ENCODE peak calls at places on chromosomes 13 and 19, in six cellular contexts. J is adipocyte, X is MG63, K is aorta, F is ovary, H is GM23248. M is an unnamed sample. For H3K36me3 and H3K27me3, the result is how much of the 10 kb centered on the place peaks cover.

GRCh38 chr13:106522898-106523525 is 12.4 kb downstream of the EFNB2 start:
- DNase-seq in H (no peak), F (no peak), X (no peak), J (no peak), K (no peak), M (no peak)

GRCh38 chr13:99322297-99323103 is 15.3 kb upstream of the GPR183 start:
- DNase-seq in J (peak), X (no peak), F (no peak), H (peak), K (no peak), M (no peak)

GRCh38 chr13:42420304-42420703 is 148.4 kb downstream of the AKAP11 start:
- DNase-seq in X (no peak), F (no peak), K (no peak), H (no peak), J (no peak), M (no peak)

GRCh38 chr13:43411741-43412140 is 375.0 kb downstream of the ENOX1 start:
- DNase-seq in X (no peak), F (peak), J (no peak), K (no peak), H (no peak), M (no peak)

GRCh38 chr13:111153977-111154332 is 38.8 kb downstream of the ARHGEF7 start:
- DNase-seq in F (no peak), H (no peak), J (peak), K (no peak), X (no peak), M (peak)

GRCh38 chr13:27281420-27281819 is 10.8 kb downstream of the RASL11A start:
- DNase-seq in F (no peak), X (no peak), H (no peak), J (no peak), K (no peak), M (no peak)

GRCh38 chr19:57327993-57328392 is 7.7 kb downstream of the ZNF543 start:
- DNase-seq in K (no peak), H (no peak), F (no peak), X (no peak), J (no peak), M (no peak)

GRCh38 chr13:48110132-48110868 is 15.4 kb upstream of the MED4 start:
- DNase-seq in X (no peak), H (peak), F (no peak), K (no peak), J (no peak), M (no peak)

GRCh38 chr19:50312967-50313811 is 16.0 kb downstream of the KCNC3 start:
- DNase-seq in H (no peak), K (no peak), F (no peak), J (no peak), X (no peak), M (peak)

GRCh38 chr19:51158474-51159129 is 16.5 kb downstream of the SIGLEC7 start:
- DNase-seq in X (peak), H (peak), F (no peak), J (peak), K (peak), M (peak)

GRCh38 chr19:53463263-53463662 is 4.3 kb upstream of the ZNF813 start:
- DNase-seq in J (peak), K (peak), X (peak), H (peak), F (peak), M (peak)

DNA sequence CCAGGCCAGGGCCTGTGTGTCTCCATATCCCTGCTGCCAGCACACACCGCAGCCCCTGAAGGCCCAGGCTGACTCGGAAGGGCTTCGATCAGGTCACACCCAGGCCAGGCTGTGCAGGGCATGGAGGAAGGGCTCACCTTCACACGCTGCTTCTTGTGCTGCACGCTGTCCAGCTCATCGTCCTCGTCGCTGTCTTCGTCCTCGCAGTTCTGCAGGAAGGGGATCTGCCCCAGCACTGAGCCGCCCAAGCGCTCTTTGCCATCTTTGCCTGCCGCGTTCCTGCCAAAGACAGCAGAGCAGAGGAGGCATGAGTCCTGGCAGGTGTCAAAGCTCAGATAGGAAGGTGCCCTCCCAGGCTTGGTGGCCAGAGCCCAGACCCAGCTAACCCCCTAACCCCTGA is 13.7 kb upstream of the PRKD2 start:
- DNase-seq in X (no peak), K (no peak), F (no peak), H (no peak), J (no peak), M (no peak)
- H3K36me3 ChIP-seq in X (half or more), K (under half), F (under half), H (under half), J (half or more), M (half or more)

DNA sequence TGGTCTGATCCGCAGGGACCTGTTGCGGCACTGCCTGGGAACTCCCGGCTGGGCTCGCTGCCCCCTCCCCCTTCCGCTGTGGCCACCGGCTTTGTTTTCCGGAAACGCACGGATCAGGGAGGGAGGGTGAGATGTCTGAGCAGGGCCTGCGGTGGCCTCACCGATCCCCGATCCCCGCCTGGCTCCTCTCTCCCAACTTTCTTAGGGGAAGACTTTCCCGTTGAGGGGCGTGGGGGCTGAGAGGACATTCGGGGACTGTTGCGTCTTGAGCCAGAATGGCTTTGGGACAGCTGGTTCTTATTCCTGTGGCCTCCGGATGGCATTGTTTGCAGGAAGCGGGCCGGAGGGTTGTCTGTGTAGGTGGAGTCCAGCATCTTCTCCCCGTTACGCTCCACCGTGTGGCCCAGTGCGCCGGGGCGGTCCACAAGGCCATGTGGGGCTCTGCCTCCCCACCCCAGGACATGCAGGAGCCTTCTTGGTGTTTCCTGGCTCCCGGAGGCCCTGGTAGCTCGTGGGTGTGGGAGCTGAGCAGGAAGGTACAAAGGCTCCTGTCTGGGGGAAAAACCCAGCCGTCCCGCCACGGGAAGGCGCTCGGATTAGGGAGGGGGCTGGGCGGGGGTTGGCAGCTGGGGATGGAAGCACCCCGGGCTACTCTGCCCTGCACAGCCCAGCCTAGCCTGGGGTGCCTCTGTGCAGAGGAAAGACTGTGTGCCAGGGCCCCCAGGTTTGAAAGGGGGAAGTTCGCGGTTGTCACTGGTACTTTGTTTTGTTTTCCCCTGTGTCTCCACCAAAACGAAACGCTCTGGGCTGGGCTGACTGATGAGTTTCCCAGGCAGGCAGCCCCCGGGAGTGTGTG is 1.3 kb downstream of the CSNK1G2 start:
- DNase-seq in F (peak), J (peak), X (peak), H (peak), K (peak), M (peak)
- H3K27me3 ChIP-seq in F (under half), J (under half), X (under half), H (under half), K (under half), M (under half)

GRCh38 chr13:114248011-114248410 is 13.3 kb downstream of the CDC16 start:
- DNase-seq in F (no peak), J (peak), H (peak), K (no peak), X (no peak), M (no peak)

GRCh38 chr13:114241918-114242317 is 7.2 kb downstream of the CDC16 start:
- DNase-seq in H (no peak), J (no peak), K (no peak), X (no peak), F (no peak), M (no peak)

GRCh38 chr13:114249062-114249461 is 14.4 kb downstream of the CDC16 start:
- DNase-seq in J (no peak), H (no peak), K (no peak), X (no peak), F (no peak), M (no peak)

DNA sequence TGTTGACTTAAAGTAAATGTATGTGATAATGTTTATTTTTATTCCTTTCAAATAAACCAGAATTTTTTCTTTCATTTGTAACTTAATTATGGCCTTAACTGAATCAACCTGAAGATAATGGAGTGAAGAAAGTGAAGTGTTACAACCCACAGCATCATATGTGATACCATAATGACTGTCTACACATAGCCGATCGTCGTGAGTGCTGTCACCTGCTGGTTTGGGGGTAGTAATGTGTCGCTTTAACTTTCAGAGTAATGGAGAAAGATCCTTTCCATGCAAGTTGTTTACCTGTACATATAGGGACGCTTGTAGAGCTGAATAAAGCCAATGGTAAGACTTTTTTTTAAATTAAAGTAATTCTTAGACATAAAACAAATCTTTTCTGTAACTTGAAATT is 9.9 kb downstream of the CDC16 start:
- DNase-seq in H (no peak), J (no peak), K (no peak), X (no peak), F (no peak), M (no peak)
- H3K36me3 ChIP-seq in H (half or more), J (half or more), K (under half), X (half or more), F (under half), M (under half)

DNA sequence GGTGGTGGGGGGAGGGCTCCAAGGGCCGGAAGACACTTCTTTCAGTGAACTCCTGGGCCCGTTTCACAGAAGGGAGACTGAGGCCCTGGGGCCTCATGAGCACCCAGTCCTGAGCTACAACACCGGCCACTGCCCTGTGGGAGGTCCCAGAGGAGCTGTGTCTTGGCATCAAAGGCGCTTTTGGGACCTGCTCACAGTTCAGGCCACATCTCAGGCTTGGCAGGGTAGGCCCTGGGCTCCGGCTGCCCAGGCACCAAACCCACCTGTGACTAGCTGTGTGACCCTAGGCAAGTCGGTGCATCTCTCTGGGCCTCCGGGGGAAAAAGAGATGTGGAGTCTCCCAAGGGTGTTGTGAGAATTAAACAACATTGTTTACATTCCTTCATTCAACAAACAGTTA is 29.5 kb downstream of the NFILZ start:
- DNase-seq in J (no peak), H (no peak), F (no peak), K (no peak), X (no peak), M (no peak)
- H3K27me3 ChIP-seq in J (half or more), H (under half), F (under half), K (under half), X (under half), M (under half)

M was measured in H7.